ENCODE peak calls at places on chromosomes 4 and X, in ten cellular contexts. T, W, N, K, E, O, D, J, L and H are unnamed samples.

GRCh38 chr4:174579421-174579820 is 57.1 kb upstream of the HPGD start:
- DNase-seq in T (no peak), W (no peak), N (no peak), K (no peak), E (no peak), O (no peak), D (no peak), J (no peak), L (no peak), H (no peak)

GRCh38 chrX:77572322-77572721 is 125.1 kb downstream of the FGF16 start:
- DNase-seq in T (no peak), W (peak), N (no peak), K (no peak), E (no peak), O (no peak), D (no peak), J (no peak), L (no peak), H (no peak)

GRCh38 chr4:153900426-153900825 is 111.5 kb upstream of the SFRP2 start:
- DNase-seq in T (no peak), W (no peak), N (no peak), K (no peak), E (no peak), O (no peak), D (no peak), J (no peak), L (no peak), H (no peak)

GRCh38 chrX:20954014-20954413 is 420.2 kb upstream of the CNKSR2 start:
- DNase-seq in T (no peak), W (no peak), N (no peak), K (no peak), E (no peak), O (no peak), D (no peak), J (no peak), L (no peak), H (no peak)

GRCh38 chr4:47040828-47041227 is 9.5 kb downstream of the GABRB1 start:
- DNase-seq in T (no peak), W (no peak), N (no peak), K (no peak), E (no peak), O (no peak), D (no peak), J (no peak), L (no peak), H (no peak)

GRCh38 chrX:1248381-1249061 is 20.1 kb upstream of the CSF2RA start:
- DNase-seq in T (no peak), W (no peak), N (peak), K (peak), E (peak), O (no peak), D (no peak), J (no peak), L (no peak), H (no peak)

GRCh38 chrX:120791013-120791643 is 84.5 kb downstream of the CT47B1 start:
- DNase-seq in T (peak), W (peak), N (peak), K (no peak), E (no peak), O (no peak), D (peak), J (peak), L (peak), H (peak)

GRCh38 chr4:924107-925096 is 7.7 kb downstream of the GAK start:
- DNase-seq in T (no peak), W (peak), N (no peak), K (no peak), E (peak), O (peak), D (no peak), J (no peak), L (peak), H (peak)

GRCh38 chr4:176191974-176192373 is 3.4 kb downstream of the SPATA4 start:
- DNase-seq in T (no peak), W (no peak), N (no peak), K (no peak), E (no peak), O (peak), D (no peak), J (no peak), L (no peak), H (no peak)

GRCh38 chr4:157514711-157515110 is 294.2 kb downstream of the GRIA2 start:
- DNase-seq in T (no peak), W (no peak), N (no peak), K (no peak), E (peak), O (peak), D (no peak), J (no peak), L (no peak), H (no peak)

GRCh38 chrX:20593402-20593801 is 326.7 kb upstream of the RPS6KA3 start:
- DNase-seq in T (no peak), W (no peak), N (no peak), K (no peak), E (no peak), O (no peak), D (no peak), J (no peak), L (no peak), H (no peak)

GRCh38 chrX:25025615-25026014 is 9.8 kb upstream of the ARX start:
- DNase-seq in T (no peak), W (peak), N (no peak), K (no peak), E (no peak), O (no peak), D (no peak), J (no peak), L (no peak), H (no peak)

GRCh38 chr4:61201562-61202099 is 1.5 kb downstream of the ADGRL3 start:
- DNase-seq in T (no peak), W (peak), N (no peak), K (peak), E (no peak), O (no peak), D (no peak), J (no peak), L (no peak), H (peak)

GRCh38 chr4:4667643-4668081 is 125.8 kb upstream of the STX18 start:
- DNase-seq in T (no peak), W (no peak), N (no peak), K (no peak), E (peak), O (no peak), D (no peak), J (no peak), L (no peak), H (no peak)